ENCODE peak calls at places on chromosomes 5 and 9, in nine cellular contexts. T, U, B, C, N, Z, O, G and A are unnamed samples.

GRCh38 chr5:73419414-73420390 is 28.9 kb downstream of the FOXD1 start:
- DNase-seq in U (peak), C (no peak), G (peak), T (no peak), N (peak), O (no peak), B (no peak), Z (no peak), A (peak)

GRCh38 chr9:114093761-114094505 is 5.2 kb downstream of the KIF12 start:
- DNase-seq in C (no peak), O (no peak), U (no peak), N (no peak), G (no peak), T (no peak), B (no peak), Z (no peak), A (no peak)

GRCh38 chr9:94919376-94920098 is 193.0 kb downstream of the AOPEP start:
- DNase-seq in G (no peak), U (peak), C (no peak), B (no peak), N (no peak), O (no peak), T (peak), Z (no peak), A (no peak)

GRCh38 chr9:98045234-98046160 is 11.0 kb upstream of the NANS start:
- DNase-seq in N (no peak), B (peak), Z (no peak), O (no peak), C (no peak), T (no peak), G (no peak), U (peak), A (no peak)

GRCh38 chr5:50553560-50553984 is 112.5 kb upstream of the EMB start:
- DNase-seq in O (no peak), Z (no peak), C (no peak), B (no peak), G (no peak), U (no peak), N (no peak), T (peak), A (no peak)

GRCh38 chr5:139797856-139798510 is 2.4 kb downstream of the PSD2 start:
- DNase-seq in U (no peak), B (no peak), O (no peak), N (no peak), T (no peak), Z (no peak), G (no peak), C (no peak), A (no peak)

GRCh38 chr5:88930336-88930735 is 47.4 kb upstream of the MEF2C start:
- DNase-seq in B (no peak), U (no peak), O (no peak), T (no peak), N (no peak), C (no peak), Z (no peak), G (no peak), A (no peak)

GRCh38 chr5:9047932-9048331 is 497.9 kb downstream of the SEMA5A start:
- DNase-seq in O (no peak), Z (no peak), N (no peak), G (no peak), T (no peak), B (no peak), U (no peak), C (no peak), A (no peak)

GRCh38 chr5:139795074-139796001 is at the start of gene PSD2:
- DNase-seq in Z (no peak), C (no peak), N (no peak), G (peak), T (peak), U (no peak), B (no peak), O (no peak), A (no peak)

GRCh38 chr9:110960288-110960687 is 78.0 kb downstream of the LPAR1 start:
- DNase-seq in T (no peak), C (no peak), G (no peak), N (no peak), O (no peak), Z (no peak), U (no peak), B (no peak), A (no peak)

GRCh38 chr5:174247239-174247638 is 201.7 kb downstream of the NSG2 start:
- DNase-seq in G (no peak), B (no peak), O (no peak), C (no peak), T (no peak), Z (no peak), U (no peak), N (no peak), A (no peak)

GRCh38 chr5:179304466-179304865 is 40.8 kb downstream of the ADAMTS2 start:
- DNase-seq in O (no peak), Z (no peak), N (no peak), B (no peak), G (no peak), C (no peak), T (no peak), U (peak), A (peak)

GRCh38 chr5:151739395-151739794 is 19.0 kb downstream of the ATOX1 start:
- DNase-seq in G (no peak), T (no peak), N (no peak), O (no peak), B (no peak), U (no peak), C (no peak), Z (no peak), A (no peak)

GRCh38 chr5:151741678-151742423 is 16.6 kb downstream of the ATOX1 start:
- DNase-seq in T (peak), Z (no peak), C (no peak), N (no peak), O (no peak), B (no peak), U (peak), G (no peak), A (peak)

GRCh38 chr5:151739939-151740335 is 18.5 kb downstream of the ATOX1 start:
- DNase-seq in B (no peak), O (no peak), G (no peak), Z (no peak), N (no peak), U (peak), C (no peak), T (no peak), A (peak)

GRCh38 chr5:151740336-151740942 is 18.0 kb downstream of the ATOX1 start:
- DNase-seq in T (peak), N (peak), B (no peak), Z (no peak), G (peak), O (peak), U (peak), C (no peak), A (peak)

DNA sequence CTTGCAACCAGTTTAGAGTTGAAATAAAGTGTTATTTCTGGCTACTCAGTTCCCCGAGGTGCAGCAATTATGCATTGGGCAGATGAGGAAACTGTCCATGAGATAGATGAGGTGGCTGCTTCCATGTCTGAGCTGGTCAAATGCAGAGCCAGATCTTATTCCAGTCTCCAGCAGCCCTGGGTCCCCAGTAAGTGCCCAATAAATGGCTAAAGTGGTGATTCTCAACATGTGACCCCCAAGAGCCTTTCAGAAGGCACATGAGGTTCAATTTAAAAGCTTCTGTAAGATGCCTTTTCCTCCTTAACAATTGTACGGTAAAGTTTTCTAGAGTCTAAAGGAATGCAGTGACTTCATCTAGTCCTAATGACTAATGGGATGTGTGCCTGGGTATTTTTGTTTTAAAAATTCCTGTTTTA is 17.5 kb downstream of the ATOX1 start:
- DNase-seq in G (no peak), U (peak), N (no peak), Z (no peak), T (no peak), C (no peak), B (no peak), O (no peak), A (peak)
- TF ChIP-seq CTCF in G (no peak), U (no peak), N (no peak), Z (no peak), T (no peak), C (peak), B (no peak), O (no peak), A (no peak)

DNA sequence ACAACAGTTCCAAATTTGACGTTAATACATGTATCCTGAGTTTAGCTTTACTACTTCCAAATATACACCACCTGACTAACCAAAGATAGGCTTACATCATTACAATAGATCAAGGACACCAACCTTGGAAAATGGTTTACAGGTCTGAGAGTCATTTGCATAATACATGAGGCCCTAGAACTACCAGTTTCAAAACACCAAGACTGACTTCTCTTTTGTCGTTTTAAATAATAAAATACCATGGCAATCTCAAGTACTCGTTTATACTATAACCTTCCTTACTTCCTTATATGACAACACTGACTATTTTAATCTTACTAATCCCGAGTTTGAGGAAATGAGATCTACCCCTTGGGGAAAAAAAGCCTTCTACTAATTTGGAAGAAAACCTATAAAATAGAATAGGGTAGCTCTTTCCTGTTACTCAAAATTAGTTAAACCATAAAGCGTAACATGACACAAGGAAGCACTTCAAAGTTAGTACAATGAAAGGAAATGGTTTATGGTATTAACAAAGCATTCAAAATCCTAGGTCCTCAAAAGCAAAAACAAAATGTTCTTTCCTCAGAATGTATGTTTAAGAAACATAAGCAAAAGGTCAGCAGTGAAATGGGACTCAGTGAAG is 42.1 kb downstream of the UBQLN1 start:
- DNase-seq in N (no peak), C (no peak), O (peak), B (no peak), G (no peak), T (no peak), Z (no peak), U (no peak), A (no peak)
- TF ChIP-seq CTCF in N (no peak), C (no peak), O (no peak), B (no peak), G (no peak), T (no peak), Z (no peak), U (no peak), A (no peak)

DNA sequence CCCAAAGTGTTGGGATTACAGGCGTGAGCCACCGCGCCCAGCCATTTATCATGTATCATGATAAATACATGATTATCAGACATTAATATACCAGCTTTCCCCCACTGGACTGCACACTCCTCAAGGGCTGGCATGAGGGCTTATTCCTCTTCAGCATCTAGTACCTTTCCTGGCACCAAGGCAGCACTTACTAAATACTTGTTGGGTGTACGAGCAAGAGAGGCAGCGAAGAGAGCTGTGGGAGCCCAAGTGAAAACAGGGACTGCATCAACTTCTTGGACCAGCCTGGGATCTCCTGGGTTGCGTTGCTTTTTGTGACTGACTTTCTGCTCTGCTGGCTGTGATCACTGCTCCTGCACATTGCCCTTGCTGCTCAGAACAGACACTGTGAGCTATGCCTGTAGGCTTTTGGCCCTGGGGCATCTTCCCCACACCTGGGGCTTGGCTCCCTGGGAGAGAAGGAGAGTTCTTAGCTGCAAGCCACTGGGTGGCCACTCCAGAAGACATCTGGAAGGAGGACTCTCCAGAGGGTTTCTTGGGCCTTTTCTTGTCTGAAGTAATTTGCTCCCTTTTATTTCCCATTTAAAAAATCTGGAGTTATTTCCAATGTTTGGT is 224.3 kb downstream of the NR3C1 start:
- DNase-seq in C (no peak), G (no peak), U (no peak), T (no peak), Z (no peak), B (no peak), N (no peak), O (no peak), A (no peak)
- TF ChIP-seq CTCF in C (no peak), G (no peak), U (no peak), T (no peak), Z (no peak), B (no peak), N (no peak), O (no peak), A (no peak)

DNA sequence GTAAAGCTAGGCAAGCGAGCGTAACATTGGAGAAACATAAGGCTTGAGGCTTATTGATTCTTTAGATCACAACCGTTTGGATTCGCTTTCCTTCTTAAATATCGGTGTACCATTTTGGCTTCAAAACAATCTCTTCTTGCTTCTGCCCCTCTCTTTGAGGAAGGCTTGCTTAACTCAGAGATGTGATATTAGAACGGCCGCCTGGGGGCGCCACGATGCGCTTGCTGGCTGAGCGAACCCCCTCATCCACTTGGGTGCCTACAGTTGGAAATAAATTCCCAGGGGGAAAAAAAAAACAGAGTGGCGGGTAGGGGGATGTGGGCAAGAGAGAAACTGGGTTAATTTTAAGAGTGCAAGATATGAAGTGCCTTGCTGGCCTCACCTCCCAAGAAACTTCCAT is 116.0 kb downstream of the DPYSL3 start:
- DNase-seq in O (no peak), N (no peak), G (peak), U (no peak), Z (no peak), B (no peak), T (peak), C (no peak), A (no peak)
- TF ChIP-seq CTCF in O (no peak), N (peak), G (peak), U (peak), Z (no peak), B (peak), T (no peak), C (no peak), A (peak)

DNA sequence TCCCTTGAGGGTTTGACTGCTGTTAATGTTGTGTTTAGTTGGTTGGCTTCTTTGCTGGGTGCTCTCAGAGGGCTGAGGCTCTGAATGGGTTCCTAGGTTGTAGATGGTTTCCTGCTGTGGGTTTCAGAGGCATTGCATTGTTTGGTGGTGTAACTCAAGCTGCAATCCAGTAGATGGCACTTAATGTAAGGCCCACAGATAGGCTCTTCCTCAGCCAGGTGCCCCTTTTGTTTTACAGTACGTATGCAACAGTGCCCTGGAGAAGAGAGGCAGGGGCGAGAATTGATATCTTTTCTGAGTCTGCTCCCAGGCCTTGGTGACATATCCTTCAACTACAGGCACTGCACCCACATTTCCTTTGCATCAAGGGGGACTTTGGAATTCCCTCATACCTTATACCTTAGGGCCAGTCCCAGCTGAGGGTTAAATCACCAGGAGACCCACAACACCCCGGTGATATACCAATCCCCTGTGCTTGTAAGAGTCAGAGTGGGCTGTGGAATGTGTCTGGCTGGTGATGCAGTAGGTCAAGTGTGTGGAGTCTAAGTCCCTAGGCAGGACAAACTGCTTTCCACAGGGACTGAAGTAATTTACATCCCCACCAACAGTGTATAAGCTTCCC is 7.0 kb upstream of the UGT3A2 start:
- DNase-seq in C (no peak), T (no peak), U (no peak), Z (no peak), N (no peak), O (peak), G (no peak), B (no peak), A (no peak)
- TF ChIP-seq CTCF in C (no peak), T (no peak), U (peak), Z (no peak), N (peak), O (peak), G (no peak), B (peak), A (peak)

GRCh38 chr5:78555870-78556269 is 92.7 kb downstream of the LHFPL2 start:
- DNase-seq in C (no peak), Z (no peak), O (no peak), T (no peak), G (no peak), B (no peak), U (no peak), N (no peak), A (no peak)
- TF ChIP-seq CTCF in C (no peak), Z (no peak), O (no peak), T (no peak), G (no peak), B (no peak), U (no peak), N (no peak), A (no peak)

GRCh38 chr5:14945450-14945849 is 73.9 kb upstream of the ANKH start:
- DNase-seq in U (no peak), C (no peak), B (no peak), T (no peak), O (no peak), Z (no peak), N (no peak), G (no peak), A (no peak)

GRCh38 chr5:14948341-14948830 is 76.8 kb upstream of the ANKH start:
- DNase-seq in N (no peak), U (no peak), O (no peak), T (no peak), B (no peak), G (no peak), Z (no peak), C (no peak), A (no peak)

GRCh38 chr5:14946813-14947640 is 75.4 kb upstream of the ANKH start:
- DNase-seq in B (no peak), G (no peak), Z (no peak), N (no peak), U (peak), C (no peak), T (peak), O (peak), A (no peak)

GRCh38 chr5:14942212-14942611 is 70.6 kb upstream of the ANKH start:
- DNase-seq in U (no peak), Z (no peak), B (no peak), O (no peak), N (no peak), G (no peak), C (no peak), T (no peak), A (no peak)

DNA sequence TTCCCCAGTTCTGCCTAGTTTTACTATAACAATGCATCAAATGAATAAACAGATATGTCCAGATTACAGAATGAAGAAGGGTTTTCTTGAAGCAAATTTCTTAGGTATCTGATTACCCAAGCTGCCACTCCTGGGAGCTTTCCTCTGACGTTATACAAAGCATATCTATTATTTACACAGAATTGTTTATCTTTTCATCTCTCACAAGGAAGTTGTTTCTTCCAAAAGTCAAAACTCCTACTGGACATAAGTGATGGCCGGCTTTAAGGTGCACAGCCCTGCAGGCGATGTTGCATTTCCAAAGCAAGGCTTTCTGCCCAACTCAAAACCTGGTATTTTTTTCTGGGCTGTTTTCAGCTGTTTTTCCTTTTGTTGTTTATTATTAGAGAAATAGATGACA is 73.4 kb upstream of the ANKH start:
- DNase-seq in O (no peak), T (no peak), B (no peak), G (no peak), C (no peak), N (no peak), U (no peak), Z (no peak), A (no peak)
- TF ChIP-seq CTCF in O (no peak), T (no peak), B (no peak), G (no peak), C (no peak), N (no peak), U (no peak), Z (no peak), A (no peak)

GRCh38 chr5:143267186-143267585 is 136.3 kb downstream of the NR3C1 start:
- DNase-seq in C (no peak), G (no peak), U (no peak), N (no peak), T (no peak), B (no peak), Z (no peak), O (no peak), A (no peak)
- TF ChIP-seq CTCF in C (no peak), G (no peak), U (no peak), N (no peak), T (no peak), B (no peak), Z (no peak), O (no peak), A (no peak)

DNA sequence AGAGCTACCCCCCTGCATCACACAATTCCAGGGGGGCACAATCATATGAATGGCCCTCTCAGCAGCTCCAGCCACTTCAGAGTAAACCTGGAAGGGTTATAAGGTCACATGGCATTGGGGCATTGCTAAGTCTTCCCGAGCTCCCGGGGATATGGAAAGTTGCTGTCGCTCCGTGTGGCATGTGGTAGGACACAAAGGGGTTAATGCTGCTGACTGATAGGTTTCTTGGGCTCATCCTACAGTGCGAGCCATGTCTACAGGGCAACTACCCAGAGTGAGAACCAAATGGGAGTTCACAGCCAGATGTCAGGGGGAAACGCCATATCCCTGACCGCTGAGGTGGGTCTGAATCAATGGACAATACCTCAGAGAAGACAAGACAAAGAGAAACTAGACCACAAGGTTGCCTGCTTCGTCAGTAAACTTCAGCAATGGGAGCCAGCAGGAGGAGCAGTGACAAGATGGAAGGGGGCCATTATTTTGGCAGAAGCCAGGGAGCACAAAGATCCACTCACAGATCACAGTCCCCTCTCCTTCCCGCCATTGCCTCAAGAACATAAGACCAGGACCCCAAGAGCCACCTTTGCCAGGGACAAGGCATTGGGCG is 52.4 kb upstream of the SHISAL2B start:
- DNase-seq in B (no peak), U (no peak), N (no peak), T (no peak), C (no peak), Z (no peak), G (no peak), O (no peak), A (no peak)
- TF ChIP-seq CTCF in B (no peak), U (no peak), N (no peak), T (no peak), C (no peak), Z (no peak), G (no peak), O (peak), A (peak)

GRCh38 chr5:51685399-51685798 is 302.2 kb downstream of the ISL1 start:
- DNase-seq in C (no peak), Z (no peak), O (no peak), B (no peak), G (no peak), T (no peak), U (no peak), N (no peak), A (no peak)

GRCh38 chr5:51679286-51679685 is 296.0 kb downstream of the ISL1 start:
- DNase-seq in G (no peak), B (no peak), O (no peak), U (no peak), Z (no peak), T (no peak), C (no peak), N (no peak), A (no peak)

GRCh38 chr5:51684794-51685355 is 301.6 kb downstream of the ISL1 start:
- DNase-seq in T (no peak), Z (no peak), G (no peak), C (no peak), B (no peak), U (no peak), N (no peak), O (no peak), A (no peak)
- TF ChIP-seq CTCF in T (peak), Z (no peak), G (no peak), C (no peak), B (no peak), U (no peak), N (no peak), O (no peak), A (peak)